ENCODE peak calls at places on chromosomes 3 and 15, in seven cellular contexts. One of them, this sample, is unnamed.

GRCh38 chr3:189148090-189148507 is 23.7 kb upstream of the TPRG1 start:
- DNase-seq in ovary: peak; percentile 72
- DNase-seq in tibial artery: peak; percentile 70
- DNase-seq in pancreas: peak; percentile 30
- DNase-seq in heart right ventricle: peak; percentile 23
- DNase-seq in HCT116: peak; percentile 37
- DNase-seq in naive thymus-derived CD4-positive, alpha-beta T cell: peak; percentile 48
- DNase-seq in this sample: no peak

GRCh38 chr3:129004639-129005295 is 3.7 kb downstream of the EFCC1 start:
- DNase-seq in ovary: no peak
- DNase-seq in tibial artery: no peak
- DNase-seq in pancreas: no peak
- DNase-seq in heart right ventricle: no peak
- DNase-seq in HCT116: no peak
- DNase-seq in naive thymus-derived CD4-positive, alpha-beta T cell: no peak
- DNase-seq in this sample: no peak

GRCh38 chr3:192772495-192772894 is 45.2 kb upstream of the FGF12 start:
- DNase-seq in ovary: no peak
- DNase-seq in tibial artery: no peak
- DNase-seq in pancreas: no peak
- DNase-seq in heart right ventricle: peak; percentile 42
- DNase-seq in HCT116: peak; percentile 12
- DNase-seq in naive thymus-derived CD4-positive, alpha-beta T cell: no peak
- DNase-seq in this sample: no peak

GRCh38 chr3:170802164-170803151 is 67.5 kb downstream of the RPL22L1 start:
- DNase-seq in ovary: no peak
- DNase-seq in tibial artery: no peak
- DNase-seq in pancreas: no peak
- DNase-seq in heart right ventricle: no peak
- DNase-seq in HCT116: no peak
- DNase-seq in naive thymus-derived CD4-positive, alpha-beta T cell: no peak
- DNase-seq in this sample: no peak

GRCh38 chr15:80058851-80059785 is at the start of gene ZFAND6:
- DNase-seq in ovary: peak; percentile 97
- DNase-seq in tibial artery: peak; percentile 92
- DNase-seq in pancreas: peak; percentile 96
- DNase-seq in heart right ventricle: peak; percentile 95
- DNase-seq in HCT116: peak; percentile 84
- DNase-seq in naive thymus-derived CD4-positive, alpha-beta T cell: peak; percentile 94
- DNase-seq in this sample: peak; percentile 97

GRCh38 chr3:124748560-124749198 is 18.4 kb downstream of the UMPS start:
- DNase-seq in ovary: no peak
- DNase-seq in tibial artery: no peak
- DNase-seq in pancreas: no peak
- DNase-seq in heart right ventricle: no peak
- DNase-seq in HCT116: no peak
- DNase-seq in naive thymus-derived CD4-positive, alpha-beta T cell: no peak
- DNase-seq in this sample: no peak

GRCh38 chr3:126424751-126425150 is 30.0 kb downstream of the CFAP100 start:
- DNase-seq in ovary: no peak
- DNase-seq in tibial artery: no peak
- DNase-seq in pancreas: no peak
- DNase-seq in heart right ventricle: no peak
- DNase-seq in HCT116: no peak
- DNase-seq in naive thymus-derived CD4-positive, alpha-beta T cell: no peak
- DNase-seq in this sample: no peak

GRCh38 chr15:40069178-40070165 is 30.5 kb upstream of the SRP14 start:
- DNase-seq in ovary: peak; percentile 72
- DNase-seq in tibial artery: peak; percentile 92
- DNase-seq in pancreas: peak; percentile 99
- DNase-seq in heart right ventricle: peak; percentile 92
- DNase-seq in HCT116: peak; percentile 73
- DNase-seq in naive thymus-derived CD4-positive, alpha-beta T cell: no peak
- DNase-seq in this sample: peak; percentile 90

GRCh38 chr3:19885468-19885867 is 48.5 kb downstream of the EFHB start:
- DNase-seq in ovary: no peak
- DNase-seq in tibial artery: no peak
- DNase-seq in pancreas: no peak
- DNase-seq in heart right ventricle: no peak
- DNase-seq in HCT116: no peak
- DNase-seq in naive thymus-derived CD4-positive, alpha-beta T cell: peak; percentile 15
- DNase-seq in this sample: no peak

GRCh38 chr3:126683506-126683905 is 20.5 kb upstream of the CHCHD6 start:
- DNase-seq in ovary: no peak
- DNase-seq in tibial artery: no peak
- DNase-seq in pancreas: no peak
- DNase-seq in heart right ventricle: no peak
- DNase-seq in HCT116: no peak
- DNase-seq in naive thymus-derived CD4-positive, alpha-beta T cell: no peak
- DNase-seq in this sample: no peak

GRCh38 chr3:133568294-133569014 is 5.0 kb upstream of the CDV3 start:
- DNase-seq in ovary: no peak
- DNase-seq in tibial artery: no peak
- DNase-seq in pancreas: no peak
- DNase-seq in heart right ventricle: no peak
- DNase-seq in HCT116: peak; percentile 73
- DNase-seq in naive thymus-derived CD4-positive, alpha-beta T cell: no peak
- DNase-seq in this sample: no peak

GRCh38 chr3:52128118-52128683 is 26.0 kb downstream of the POC1A start:
- DNase-seq in ovary: no peak
- DNase-seq in tibial artery: no peak
- DNase-seq in pancreas: no peak
- DNase-seq in heart right ventricle: no peak
- DNase-seq in HCT116: peak; percentile 87
- DNase-seq in naive thymus-derived CD4-positive, alpha-beta T cell: no peak
- DNase-seq in this sample: no peak

GRCh38 chr15:71278989-71279756 is 163.9 kb downstream of the THSD4 start:
- DNase-seq in ovary: no peak
- DNase-seq in tibial artery: peak; percentile 78
- DNase-seq in pancreas: peak; percentile 55
- DNase-seq in heart right ventricle: no peak
- DNase-seq in HCT116: no peak
- DNase-seq in naive thymus-derived CD4-positive, alpha-beta T cell: no peak
- DNase-seq in this sample: peak; percentile 94

GRCh38 chr3:50652709-50653108 is 22.0 kb upstream of the DOCK3 start:
- DNase-seq in ovary: no peak
- DNase-seq in tibial artery: no peak
- DNase-seq in pancreas: no peak
- DNase-seq in heart right ventricle: peak; percentile 52
- DNase-seq in HCT116: no peak
- DNase-seq in naive thymus-derived CD4-positive, alpha-beta T cell: peak; percentile 35
- DNase-seq in this sample: no peak

GRCh38 chr3:122560680-122561079 is 3.4 kb downstream of the PARP9 start:
- DNase-seq in ovary: no peak
- DNase-seq in tibial artery: no peak
- DNase-seq in pancreas: peak; percentile 49
- DNase-seq in heart right ventricle: no peak
- DNase-seq in HCT116: peak; percentile 51
- DNase-seq in naive thymus-derived CD4-positive, alpha-beta T cell: peak; percentile 63
- DNase-seq in this sample: no peak

GRCh38 chr15:74873756-74874424 is 725 bp upstream of the SCAMP2 start:
- DNase-seq in ovary: no peak
- DNase-seq in tibial artery: no peak
- DNase-seq in pancreas: peak; percentile 25
- DNase-seq in heart right ventricle: no peak
- DNase-seq in HCT116: no peak
- DNase-seq in naive thymus-derived CD4-positive, alpha-beta T cell: no peak
- DNase-seq in this sample: no peak

GRCh38 chr3:120642368-120642948 is 39.6 kb downstream of the HGD start:
- DNase-seq in ovary: no peak
- DNase-seq in tibial artery: no peak
- DNase-seq in pancreas: no peak
- DNase-seq in heart right ventricle: no peak
- DNase-seq in HCT116: no peak
- DNase-seq in naive thymus-derived CD4-positive, alpha-beta T cell: no peak
- DNase-seq in this sample: no peak

GRCh38 chr3:40827942-40828688 is 303.4 kb downstream of the ZNF621 start:
- DNase-seq in ovary: no peak
- DNase-seq in tibial artery: peak; percentile 90
- DNase-seq in pancreas: peak; percentile 31
- DNase-seq in heart right ventricle: peak; percentile 27
- DNase-seq in HCT116: no peak
- DNase-seq in naive thymus-derived CD4-positive, alpha-beta T cell: no peak
- DNase-seq in this sample: no peak

GRCh38 chr15:59148160-59148810 is 43.3 kb downstream of the CCNB2 start:
- DNase-seq in ovary: no peak
- DNase-seq in tibial artery: no peak
- DNase-seq in pancreas: no peak
- DNase-seq in heart right ventricle: no peak
- DNase-seq in HCT116: no peak
- DNase-seq in naive thymus-derived CD4-positive, alpha-beta T cell: no peak
- DNase-seq in this sample: no peak

GRCh38 chr15:92902723-92903587 is 2.8 kb downstream of the CHD2 start:
- DNase-seq in ovary: no peak
- DNase-seq in tibial artery: no peak
- DNase-seq in pancreas: no peak
- DNase-seq in heart right ventricle: no peak
- DNase-seq in HCT116: no peak
- DNase-seq in naive thymus-derived CD4-positive, alpha-beta T cell: no peak
- DNase-seq in this sample: no peak

GRCh38 chr15:74209997-74210573 is 7.5 kb upstream of the STRA6 start:
- DNase-seq in ovary: no peak
- DNase-seq in tibial artery: no peak
- DNase-seq in pancreas: no peak
- DNase-seq in heart right ventricle: no peak
- DNase-seq in HCT116: no peak
- DNase-seq in naive thymus-derived CD4-positive, alpha-beta T cell: no peak
- DNase-seq in this sample: no peak

GRCh38 chr3:74041068-74041675 is 416.4 kb upstream of the PDZRN3 start:
- DNase-seq in ovary: no peak
- DNase-seq in tibial artery: no peak
- DNase-seq in pancreas: no peak
- DNase-seq in heart right ventricle: no peak
- DNase-seq in HCT116: no peak
- DNase-seq in naive thymus-derived CD4-positive, alpha-beta T cell: no peak
- DNase-seq in this sample: no peak

GRCh38 chr15:66772604-66772966 is 70.5 kb downstream of the SMAD6 start:
- DNase-seq in ovary: no peak
- DNase-seq in tibial artery: no peak
- DNase-seq in pancreas: no peak
- DNase-seq in heart right ventricle: no peak
- DNase-seq in HCT116: no peak
- DNase-seq in naive thymus-derived CD4-positive, alpha-beta T cell: no peak
- DNase-seq in this sample: no peak
- H3K27ac ChIP-seq in ovary: no peak overlapping the region
- H3K27ac ChIP-seq in tibial artery: peak overlapping the region; percentile 69
- H3K27ac ChIP-seq in pancreas: peak overlapping the region; percentile 82
- H3K27ac ChIP-seq in heart right ventricle: peak overlapping the region; percentile 63
- H3K27ac ChIP-seq in HCT116: no peak overlapping the region
- H3K27ac ChIP-seq in naive thymus-derived CD4-positive, alpha-beta T cell: no peak overlapping the region
- H3K27ac ChIP-seq in this sample: no peak overlapping the region

DNA sequence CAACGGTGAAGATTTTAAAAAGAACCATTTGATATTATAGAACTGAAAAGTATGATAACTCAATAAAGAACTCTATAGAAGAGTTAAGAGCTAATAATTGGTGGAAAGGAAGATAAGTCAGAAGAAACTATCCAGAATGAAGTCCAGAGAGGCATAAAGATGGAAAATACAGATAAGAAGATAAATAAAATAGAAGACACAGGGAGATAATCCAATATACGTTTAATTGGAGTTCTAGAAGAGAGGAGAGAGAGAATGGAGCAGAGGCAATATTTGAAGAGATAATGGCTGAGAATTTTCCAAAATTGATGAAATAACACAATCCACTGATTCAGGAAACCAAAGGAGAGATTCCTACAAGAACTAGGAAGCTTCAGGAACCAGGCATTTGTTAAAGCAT is 49.8 kb upstream of the EPHB3 start:
- DNase-seq in ovary: no peak
- DNase-seq in tibial artery: no peak
- DNase-seq in pancreas: no peak
- DNase-seq in heart right ventricle: no peak
- DNase-seq in HCT116: no peak
- DNase-seq in naive thymus-derived CD4-positive, alpha-beta T cell: no peak
- DNase-seq in this sample: no peak
- H3K36me3 ChIP-seq in ovary: no peaks in the 10 kb centered on the region
- H3K36me3 ChIP-seq in tibial artery: no peaks in the 10 kb centered on the region
- H3K36me3 ChIP-seq in pancreas: no peaks in the 10 kb centered on the region
- H3K36me3 ChIP-seq in heart right ventricle: no peaks in the 10 kb centered on the region
- H3K36me3 ChIP-seq in HCT116: no peaks in the 10 kb centered on the region
- H3K36me3 ChIP-seq in naive thymus-derived CD4-positive, alpha-beta T cell: no peaks in the 10 kb centered on the region
- H3K36me3 ChIP-seq in this sample: no peaks in the 10 kb centered on the region

DNA sequence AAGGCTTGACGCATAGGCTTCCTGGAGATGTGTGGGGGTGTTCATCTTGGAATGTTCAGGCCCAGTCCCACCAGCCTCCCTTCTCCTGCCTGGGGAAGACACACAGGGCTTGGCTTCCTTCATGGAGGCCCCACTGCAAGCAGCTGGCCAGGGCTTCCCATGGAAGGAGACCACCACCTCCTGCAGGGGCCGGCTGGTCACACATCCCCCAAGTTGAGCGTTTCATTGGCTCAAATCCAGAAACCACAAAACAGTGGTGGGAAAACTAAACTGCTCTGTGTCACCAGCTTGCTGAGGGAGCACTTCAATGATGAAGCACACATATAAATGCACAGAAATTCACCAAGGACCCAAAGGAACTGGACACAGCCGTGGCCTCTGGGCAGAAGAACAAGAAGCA is 8.3 kb downstream of the IQSEC1 start:
- DNase-seq in ovary: no peak
- DNase-seq in tibial artery: no peak
- DNase-seq in pancreas: no peak
- DNase-seq in heart right ventricle: no peak
- DNase-seq in HCT116: no peak
- DNase-seq in naive thymus-derived CD4-positive, alpha-beta T cell: no peak
- DNase-seq in this sample: no peak
- H3K27ac ChIP-seq in ovary: no peak overlapping the region
- H3K27ac ChIP-seq in tibial artery: no peak overlapping the region
- H3K27ac ChIP-seq in pancreas: no peak overlapping the region
- H3K27ac ChIP-seq in heart right ventricle: no peak overlapping the region
- H3K27ac ChIP-seq in HCT116: no peak overlapping the region
- H3K27ac ChIP-seq in naive thymus-derived CD4-positive, alpha-beta T cell: no peak overlapping the region
- H3K27ac ChIP-seq in this sample: no peak overlapping the region

DNA sequence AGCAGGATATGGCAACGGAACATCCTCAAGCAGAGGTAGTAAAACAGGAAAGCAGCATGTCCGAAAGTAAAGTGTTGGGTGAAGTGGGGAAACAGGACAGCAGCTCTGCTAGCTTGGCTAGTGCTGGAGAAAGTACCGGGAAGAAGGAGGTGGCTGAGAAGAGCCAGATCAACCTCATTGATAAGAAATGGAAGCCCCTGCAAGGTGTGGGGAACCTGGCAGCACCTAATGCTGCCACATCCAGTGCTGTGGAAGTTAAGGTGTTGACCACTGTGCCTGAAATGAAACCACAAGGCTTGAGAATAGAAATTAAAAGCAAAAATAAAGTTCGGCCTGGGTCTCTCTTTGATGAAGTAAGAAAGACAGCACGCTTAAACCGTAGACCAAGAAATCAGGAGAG is 14.3 kb upstream of the ZBTB47 start:
- DNase-seq in ovary: no peak
- DNase-seq in tibial artery: no peak
- DNase-seq in pancreas: no peak
- DNase-seq in heart right ventricle: no peak
- DNase-seq in HCT116: no peak
- DNase-seq in naive thymus-derived CD4-positive, alpha-beta T cell: no peak
- DNase-seq in this sample: no peak
- H3K36me3 ChIP-seq in ovary: no peaks in the 10 kb centered on the region
- H3K36me3 ChIP-seq in tibial artery: peaks cover 91% of the 10 kb centered on the region
- H3K36me3 ChIP-seq in pancreas: peaks cover 52% of the 10 kb centered on the region
- H3K36me3 ChIP-seq in heart right ventricle: peaks cover 100% of the 10 kb centered on the region
- H3K36me3 ChIP-seq in HCT116: peaks cover 78% of the 10 kb centered on the region
- H3K36me3 ChIP-seq in naive thymus-derived CD4-positive, alpha-beta T cell: peaks cover 25% of the 10 kb centered on the region
- H3K36me3 ChIP-seq in this sample: peaks cover 98% of the 10 kb centered on the region

This sample was measured in RWPE2.